ENCODE peak calls at places on chromosomes 4 and X, in ten cellular contexts. M is BE2C, Z is NCI-H2029 treated with DMSO at 0.1 percent for 48 hours, V is upper lobe of right lung, U is vagina, P is EH, J is T-helper 17 cell, Q is H54, N is dermis blood vessel endothelial cell, S is endothelial cell. K is an unnamed sample.

GRCh38 chr4:71558248-71558647 is 219.4 kb downstream of the SLC4A4 start:
- DNase-seq in U (no peak), J (no peak), N (no peak), V (no peak), M (no peak), Z (no peak), S (no peak), Q (no peak), P (no peak), K (no peak)

GRCh38 chr4:62133498-62133897 is 933.4 kb downstream of the ADGRL3 start:
- DNase-seq in Q (no peak), S (no peak), M (no peak), J (no peak), Z (no peak), N (no peak), P (no peak), V (no peak), U (no peak), K (no peak)

GRCh38 chrX:83771664-83772063 is 89.3 kb upstream of the CYLC1 start:
- DNase-seq in M (no peak), P (no peak), S (peak; percentile 9), V (no peak), J (no peak), U (no peak), N (no peak), Z (no peak), Q (no peak), K (no peak)

GRCh38 chrX:69133561-69134542 is 31.4 kb downstream of the PJA1 start:
- DNase-seq in U (no peak), Z (no peak), V (no peak), N (peak; percentile 59), P (peak; percentile 87), J (no peak), S (peak; percentile 47), M (peak; percentile 47), Q (peak; percentile 59), K (peak; percentile 61)

GRCh38 chr4:91064157-91064853 is 937.1 kb downstream of the CCSER1 start:
- DNase-seq in J (no peak), V (no peak), U (no peak), P (no peak), S (peak; percentile 6), Z (peak; percentile 16), N (no peak), Q (no peak), M (peak; percentile 94), K (peak; percentile 16)

GRCh38 chr4:163495900-163496299 is 1.4 kb downstream of the TMA16 start:
- DNase-seq in U (no peak), S (no peak), Z (no peak), V (no peak), P (no peak), N (no peak), M (no peak), J (no peak), Q (no peak), K (peak; percentile 1)

GRCh38 chrX:109826954-109827708 is 94.1 kb upstream of the ACSL4 start:
- DNase-seq in N (peak; percentile 27), U (no peak), S (no peak), Q (no peak), Z (no peak), J (no peak), P (peak; percentile 91), V (no peak), M (no peak), K (peak; percentile 57)

GRCh38 chrX:21674430-21675186 is 16.5 kb upstream of the KLHL34 start:
- DNase-seq in Q (no peak), J (no peak), Z (no peak), N (no peak), M (no peak), U (no peak), S (no peak), V (no peak), P (no peak), K (no peak)

GRCh38 chrX:13646154-13646549 is 6.8 kb upstream of the TCEANC start:
- DNase-seq in M (peak; percentile 62), Z (no peak), P (peak; percentile 65), V (peak; percentile 70), J (no peak), Q (no peak), N (peak; percentile 62), S (peak; percentile 50), U (no peak), K (peak; percentile 53)

GRCh38 chr4:38009421-38009820 is 49.2 kb downstream of the PTTG2 start:
- DNase-seq in J (no peak), S (no peak), V (no peak), M (no peak), Q (no peak), U (no peak), P (no peak), Z (no peak), N (no peak), K (no peak)

GRCh38 chrX:139842326-139843175 is 90.3 kb downstream of the ATP11C start:
- DNase-seq in S (no peak), Z (no peak), Q (no peak), M (no peak), V (no peak), P (no peak), U (no peak), J (no peak), N (no peak), K (no peak)

GRCh38 chr4:1978226-1978625 is 30.5 kb downstream of the NELFA start:
- DNase-seq in Q (no peak), S (no peak), N (no peak), J (no peak), U (no peak), Z (no peak), V (peak; percentile 52), M (no peak), P (no peak), K (no peak)

GRCh38 chrX:133580630-133581029 is 165.3 kb upstream of the GPC4 start:
- DNase-seq in S (no peak), P (no peak), U (no peak), V (no peak), Q (no peak), N (no peak), Z (no peak), J (no peak), M (no peak), K (no peak)

GRCh38 chr4:111334356-111334755 is 711.5 kb upstream of the PITX2 start:
- DNase-seq in Q (no peak), J (no peak), U (no peak), M (no peak), P (peak; percentile 71), N (no peak), Z (no peak), S (no peak), V (no peak), K (no peak)

GRCh38 chrX:122817321-122817720 is 366.8 kb upstream of the GRIA3 start:
- DNase-seq in N (no peak), J (no peak), M (no peak), P (no peak), Q (no peak), Z (no peak), S (no peak), U (no peak), V (no peak), K (no peak)

GRCh38 chrX:33339219-33339618 is 127.9 kb upstream of the DMD start:
- DNase-seq in U (no peak), Z (no peak), P (no peak), M (peak; percentile 17), Q (no peak), J (no peak), N (no peak), V (no peak), S (no peak), K (peak; percentile 43)

GRCh38 chr4:34953145-34953799 is 1291.0 kb downstream of the ARAP2 start:
- DNase-seq in J (no peak), Z (no peak), U (no peak), Q (no peak), V (no peak), S (no peak), N (no peak), P (no peak), M (peak; percentile 67), K (no peak)

GRCh38 chrX:52933976-52934703 is 24.2 kb downstream of the FAM156A start:
- DNase-seq in S (no peak), N (peak; percentile 17), P (no peak), Q (no peak), V (no peak), Z (peak; percentile 34), U (no peak), J (no peak), M (no peak), K (no peak)

GRCh38 chr4:33316578-33316977 is 2596.4 kb downstream of the PCDH7 start:
- DNase-seq in S (no peak), N (no peak), J (no peak), U (no peak), V (peak; percentile 42), P (no peak), Z (no peak), M (no peak), Q (no peak), K (no peak)